ENCODE peak calls at places on chromosomes 1 and 21, in five cellular contexts. R, B, G, T and Y are unnamed samples.

GRCh38 chr1:86913399-86913895 is 479 bp downstream of the SELENOF start:
- DNase-seq in R (no peak), B (no peak), G (peak; percentile 19), T (peak; percentile 31), Y (no peak)

GRCh38 chr1:161402446-161402845 is 34.8 kb upstream of the CFAP126 start:
- DNase-seq in R (no peak), B (no peak), G (no peak), T (no peak), Y (no peak)

GRCh38 chr1:187383366-187383765 is 554.6 kb downstream of the PLA2G4A start:
- DNase-seq in R (no peak), B (no peak), G (no peak), T (no peak), Y (no peak)

GRCh38 chr21:33198346-33199135 is 31.2 kb upstream of the IFNAR2 start:
- DNase-seq in R (no peak), B (peak; percentile 80), G (no peak), T (peak; percentile 35), Y (no peak)

GRCh38 chr21:45278156-45278911 is 9.4 kb downstream of the POFUT2 start:
- DNase-seq in R (peak; percentile 51), B (no peak), G (no peak), T (no peak), Y (no peak)

GRCh38 chr21:16407403-16408279 is 677.9 kb downstream of the USP25 start:
- DNase-seq in R (no peak), B (no peak), G (no peak), T (no peak), Y (no peak)

GRCh38 chr1:160030657-160031367 is 978 bp downstream of the PIGM start:
- DNase-seq in R (no peak), B (peak; percentile 9), G (no peak), T (peak; percentile 11), Y (peak; percentile 9)

GRCh38 chr21:37639756-37640155 is 273.2 kb downstream of the DYRK1A start:
- DNase-seq in R (no peak), B (no peak), G (no peak), T (no peak), Y (no peak)

GRCh38 chr1:214541693-214542092 is 9.7 kb downstream of the PTPN14 start:
- DNase-seq in R (no peak), B (no peak), G (no peak), T (no peak), Y (no peak)

GRCh38 chr21:45766501-45766900 is 123.0 kb downstream of the PCBP3 start:
- DNase-seq in R (no peak), B (no peak), G (no peak), T (no peak), Y (no peak)

GRCh38 chr1:52057876-52058275 is 1.8 kb downstream of the BTF3L4 start:
- DNase-seq in R (no peak), B (no peak), G (no peak), T (no peak), Y (no peak)
- H3K4me3 ChIP-seq in R (no peak overlapping the region), B (no peak overlapping the region), G (no peak overlapping the region), T (no peak overlapping the region), Y (no peak overlapping the region)

GRCh38 chr21:29953690-29954089 is 13.9 kb upstream of the GRIK1 start:
- DNase-seq in R (no peak), B (no peak), G (no peak), T (no peak), Y (no peak)
- H3K4me1 ChIP-seq in R (no peaks in the 10 kb centered on the region), B (no peaks in the 10 kb centered on the region), G (no peaks in the 10 kb centered on the region), T (no peaks in the 10 kb centered on the region), Y (no peaks in the 10 kb centered on the region)

GRCh38 chr1:43205671-43206070 is 33.5 kb downstream of the CFAP57 start:
- DNase-seq in R (no peak), B (no peak), G (no peak), T (no peak), Y (no peak)

GRCh38 chr1:43203859-43204258 is 31.7 kb downstream of the CFAP57 start:
- DNase-seq in R (no peak), B (no peak), G (no peak), T (no peak), Y (no peak)

GRCh38 chr1:43204394-43204793 is 32.3 kb downstream of the CFAP57 start:
- DNase-seq in R (no peak), B (no peak), G (no peak), T (no peak), Y (no peak)

GRCh38 chr1:43207229-43207853 is 35.2 kb downstream of the CFAP57 start:
- DNase-seq in R (no peak), B (peak; percentile 26), G (no peak), T (no peak), Y (no peak)

GRCh38 chr1:43206721-43207228 is 34.6 kb downstream of the CFAP57 start:
- DNase-seq in R (no peak), B (peak; percentile 24), G (no peak), T (no peak), Y (no peak)
- H3K4me3 ChIP-seq in R (no peak overlapping the region), B (no peak overlapping the region), G (no peak overlapping the region), T (no peak overlapping the region), Y (no peak overlapping the region)

GRCh38 chr1:206912445-206913095 is 9.2 kb downstream of the FCMR start:
- DNase-seq in R (peak; percentile 75), B (peak; percentile 76), G (peak; percentile 37), T (peak; percentile 77), Y (peak; percentile 67)

GRCh38 chr1:206918076-206918475 is 3.7 kb downstream of the FCMR start:
- DNase-seq in R (no peak), B (no peak), G (no peak), T (no peak), Y (no peak)

GRCh38 chr1:206916000-206916709 is 5.6 kb downstream of the FCMR start:
- DNase-seq in R (no peak), B (no peak), G (no peak), T (no peak), Y (no peak)

GRCh38 chr1:206914138-206914537 is 7.6 kb downstream of the FCMR start:
- DNase-seq in R (no peak), B (no peak), G (no peak), T (no peak), Y (no peak)

DNA sequence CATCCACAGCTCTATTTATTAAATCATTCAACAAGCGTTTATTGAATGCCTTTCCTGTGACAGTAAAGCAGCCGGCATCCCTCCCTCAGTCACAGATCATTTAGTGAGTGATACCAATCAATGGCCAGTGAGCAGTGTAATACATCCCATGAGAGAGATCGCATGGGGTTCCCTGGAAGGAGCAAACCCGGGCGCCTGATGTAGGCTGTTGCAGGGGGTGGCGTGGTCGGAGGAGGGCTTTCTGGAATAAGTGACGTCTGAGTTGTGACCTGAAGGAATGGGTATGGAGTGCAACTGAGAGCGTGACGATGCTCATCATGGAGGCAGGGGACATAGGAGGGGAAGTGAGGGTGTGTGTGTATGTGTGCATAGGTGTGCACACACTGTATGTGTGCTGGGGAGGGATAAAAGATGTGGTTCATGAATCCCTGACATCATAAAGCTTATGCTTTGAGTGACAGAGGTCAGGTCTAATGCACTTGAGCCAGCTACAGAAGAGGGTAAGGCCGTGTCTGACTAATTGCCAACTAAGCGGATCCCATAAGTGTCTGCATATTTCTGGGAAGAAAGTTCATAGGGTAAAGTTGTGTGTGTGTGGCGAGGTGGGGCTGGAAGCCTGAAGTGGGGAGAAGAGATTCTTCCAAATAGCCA is 6.5 kb downstream of the FCMR start:
- DNase-seq in R (no peak), B (no peak), G (no peak), T (no peak), Y (no peak)
- H3K4me1 ChIP-seq in R (no peaks in the 10 kb centered on the region), B (no peaks in the 10 kb centered on the region), G (peaks cover 73% of the 10 kb centered on the region), T (peaks cover 19% of the 10 kb centered on the region), Y (peaks cover 74% of the 10 kb centered on the region)

GRCh38 chr1:29284286-29284960 is 48.1 kb downstream of the PTPRU start:
- DNase-seq in R (no peak), B (no peak), G (no peak), T (no peak), Y (no peak)

GRCh38 chr1:29282135-29282923 is 46.0 kb downstream of the PTPRU start:
- DNase-seq in R (no peak), B (no peak), G (no peak), T (no peak), Y (no peak)

GRCh38 chr1:29281531-29281930 is 45.2 kb downstream of the PTPRU start:
- DNase-seq in R (no peak), B (no peak), G (no peak), T (no peak), Y (no peak)

GRCh38 chr1:29283804-29284195 is 47.5 kb downstream of the PTPRU start:
- DNase-seq in R (no peak), B (no peak), G (no peak), T (no peak), Y (no peak)

GRCh38 chr1:29282924-29283803 is 46.8 kb downstream of the PTPRU start:
- DNase-seq in R (no peak), B (no peak), G (no peak), T (peak; percentile 56), Y (no peak)
- H3K4me3 ChIP-seq in R (no peak overlapping the region), B (no peak overlapping the region), G (no peak overlapping the region), T (no peak overlapping the region), Y (no peak overlapping the region)

DNA sequence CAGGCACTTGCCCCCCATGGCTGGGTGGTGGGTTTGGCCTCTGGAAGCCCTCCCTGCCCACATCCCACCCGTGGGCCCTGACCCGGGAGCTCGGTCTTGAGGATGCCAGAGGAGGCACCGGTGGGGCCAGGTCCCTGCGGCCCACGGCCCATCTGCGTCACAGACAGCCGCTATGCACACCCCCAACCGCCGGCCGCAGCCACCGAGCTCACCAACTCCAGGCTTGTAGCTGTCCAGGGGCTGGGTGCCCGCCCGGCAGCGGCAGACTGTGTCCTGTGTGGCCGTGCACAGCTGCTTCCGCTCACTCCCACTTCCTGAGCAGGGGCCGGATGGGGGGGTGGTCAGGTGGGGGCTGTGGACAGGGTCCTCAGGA is 1.2 kb downstream of the TNFRSF4 start:
- DNase-seq in R (no peak), B (peak; percentile 60), G (peak; percentile 37), T (peak; percentile 78), Y (no peak)
- H3K4me1 ChIP-seq in R (no peaks in the 10 kb centered on the region), B (peaks cover 48% of the 10 kb centered on the region), G (peaks cover 40% of the 10 kb centered on the region), T (peaks cover 33% of the 10 kb centered on the region), Y (peaks cover 17% of the 10 kb centered on the region)